ENCODE peak calls at places on chromosomes 5 and 9, in four cellular contexts. One of them, this sample, is unnamed.

GRCh38 chr5:142316051-142316450 is 8.8 kb downstream of the SPRY4 start:
- DNase-seq in K562: no peak
- DNase-seq in SK-N-SH: peak; percentile 69
- DNase-seq in GM12878: no peak
- DNase-seq in this sample: no peak

GRCh38 chr9:110161940-110162339 is 46.0 kb downstream of the C9orf152 start:
- DNase-seq in K562: no peak
- DNase-seq in SK-N-SH: no peak
- DNase-seq in GM12878: no peak
- DNase-seq in this sample: no peak

GRCh38 chr5:56522972-56523371 is 289.8 kb upstream of the ANKRD55 start:
- DNase-seq in K562: no peak
- DNase-seq in SK-N-SH: no peak
- DNase-seq in GM12878: no peak
- DNase-seq in this sample: no peak

GRCh38 chr5:32190094-32190493 is 16.0 kb upstream of the GOLPH3 start:
- DNase-seq in GM12878: no peak
- DNase-seq in K562: no peak
- DNase-seq in SK-N-SH: peak; percentile 76
- DNase-seq in this sample: no peak

GRCh38 chr5:161023591-161023990 is 171.6 kb upstream of the ATP10B start:
- DNase-seq in GM12878: no peak
- DNase-seq in K562: no peak
- DNase-seq in SK-N-SH: no peak
- DNase-seq in this sample: no peak

GRCh38 chr9:91534374-91534773 is 110.7 kb upstream of the NFIL3 start:
- DNase-seq in SK-N-SH: no peak
- DNase-seq in GM12878: no peak
- DNase-seq in K562: no peak
- DNase-seq in this sample: no peak

GRCh38 chr9:26319859-26320258 is 572.7 kb downstream of the CAAP1 start:
- DNase-seq in K562: no peak
- DNase-seq in GM12878: no peak
- DNase-seq in SK-N-SH: no peak
- DNase-seq in this sample: no peak

GRCh38 chr5:164345173-164345572 is 839.8 kb downstream of the MAT2B start:
- DNase-seq in K562: no peak
- DNase-seq in GM12878: no peak
- DNase-seq in SK-N-SH: no peak
- DNase-seq in this sample: no peak

GRCh38 chr5:148697177-148697820 is 43.0 kb upstream of the HTR4 start:
- DNase-seq in GM12878: no peak
- DNase-seq in SK-N-SH: no peak
- DNase-seq in K562: peak; percentile 60
- DNase-seq in this sample: no peak

GRCh38 chr5:171549259-171549658 is 129.8 kb downstream of the FGF18 start:
- DNase-seq in GM12878: no peak
- DNase-seq in SK-N-SH: no peak
- DNase-seq in K562: no peak
- DNase-seq in this sample: no peak

GRCh38 chr9:69579749-69580581 is 92.2 kb downstream of the APBA1 start:
- DNase-seq in SK-N-SH: no peak
- DNase-seq in GM12878: no peak
- DNase-seq in K562: no peak
- DNase-seq in this sample: no peak

GRCh38 chr9:85536076-85536475 is 205.7 kb downstream of the AGTPBP1 start:
- DNase-seq in GM12878: no peak
- DNase-seq in SK-N-SH: no peak
- DNase-seq in K562: no peak
- DNase-seq in this sample: no peak

GRCh38 chr9:4615251-4615650 is 46.8 kb upstream of the PLPP6 start:
- DNase-seq in GM12878: no peak
- DNase-seq in K562: no peak
- DNase-seq in SK-N-SH: no peak
- DNase-seq in this sample: no peak

GRCh38 chr9:110183208-110184145 is 24.5 kb downstream of the C9orf152 start:
- DNase-seq in SK-N-SH: peak; percentile 67
- DNase-seq in K562: peak; percentile 66
- DNase-seq in GM12878: peak; percentile 25
- DNase-seq in this sample: no peak

GRCh38 chr9:86602715-86603114 is 248.5 kb upstream of the TUT7 start:
- DNase-seq in SK-N-SH: no peak
- DNase-seq in K562: no peak
- DNase-seq in GM12878: no peak
- DNase-seq in this sample: no peak

GRCh38 chr5:80240368-80240986 is 15.4 kb downstream of the SERINC5 start:
- DNase-seq in GM12878: no peak
- DNase-seq in SK-N-SH: no peak
- DNase-seq in K562: no peak
- DNase-seq in this sample: no peak

GRCh38 chr5:170368593-170368992 is 20.6 kb downstream of the KCNMB1 start:
- DNase-seq in SK-N-SH: no peak
- DNase-seq in K562: no peak
- DNase-seq in GM12878: no peak
- DNase-seq in this sample: no peak

GRCh38 chr9:2722715-2723114 is 5.4 kb downstream of the KCNV2 start:
- DNase-seq in K562: no peak
- DNase-seq in GM12878: no peak
- DNase-seq in SK-N-SH: peak; percentile 34
- DNase-seq in this sample: no peak

GRCh38 chr5:136364307-136364706 is 1.0 kb downstream of the TRPC7 start:
- DNase-seq in GM12878: no peak
- DNase-seq in K562: peak; percentile 9
- DNase-seq in SK-N-SH: peak; percentile 30
- DNase-seq in this sample: no peak

GRCh38 chr5:38734353-38734752 is 111.5 kb upstream of the OSMR start:
- DNase-seq in K562: no peak
- DNase-seq in GM12878: no peak
- DNase-seq in SK-N-SH: no peak
- DNase-seq in this sample: no peak

GRCh38 chr9:22008662-22009562 is at the start of gene CDKN2B:
- DNase-seq in K562: no peak
- DNase-seq in SK-N-SH: peak; percentile 97
- DNase-seq in GM12878: no peak
- DNase-seq in this sample: peak; percentile 84

GRCh38 chr9:116112236-116112635 is 41.4 kb upstream of the PAPPA start:
- DNase-seq in SK-N-SH: no peak
- DNase-seq in GM12878: no peak
- DNase-seq in K562: no peak
- DNase-seq in this sample: no peak

GRCh38 chr9:89463986-89464901 is 33.7 kb downstream of the SEMA4D start:
- DNase-seq in GM12878: peak; percentile 85
- DNase-seq in SK-N-SH: no peak
- DNase-seq in K562: no peak
- DNase-seq in this sample: peak; percentile 51

GRCh38 chr5:173001229-173001841 is 17.8 kb downstream of the ATP6V0E1 start:
- DNase-seq in SK-N-SH: no peak
- DNase-seq in K562: no peak
- DNase-seq in GM12878: peak; percentile 51
- DNase-seq in this sample: no peak

GRCh38 chr9:78004478-78005229 is 27.0 kb downstream of the GNAQ start:
- DNase-seq in GM12878: no peak
- DNase-seq in K562: peak; percentile 22
- DNase-seq in SK-N-SH: no peak
- DNase-seq in this sample: no peak

GRCh38 chr5:131986161-131986912 is 25.1 kb downstream of the ACSL6 start:
- DNase-seq in GM12878: no peak
- DNase-seq in SK-N-SH: no peak
- DNase-seq in K562: no peak
- DNase-seq in this sample: no peak

GRCh38 chr9:86645303-86645702 is 291.1 kb upstream of the TUT7 start:
- DNase-seq in GM12878: no peak
- DNase-seq in SK-N-SH: no peak
- DNase-seq in K562: no peak
- DNase-seq in this sample: no peak

GRCh38 chr9:16514131-16514530 is 356.3 kb downstream of the BNC2 start:
- DNase-seq in K562: no peak
- DNase-seq in SK-N-SH: no peak
- DNase-seq in GM12878: no peak
- DNase-seq in this sample: no peak

GRCh38 chr5:107514305-107514704 is 156.4 kb downstream of the EFNA5 start:
- DNase-seq in GM12878: no peak
- DNase-seq in K562: no peak
- DNase-seq in SK-N-SH: no peak
- DNase-seq in this sample: no peak

GRCh38 chr9:137082925-137083290 is 3.9 kb upstream of the MAN1B1 start:
- DNase-seq in K562: no peak
- DNase-seq in GM12878: no peak
- DNase-seq in SK-N-SH: no peak
- DNase-seq in this sample: no peak

DNA sequence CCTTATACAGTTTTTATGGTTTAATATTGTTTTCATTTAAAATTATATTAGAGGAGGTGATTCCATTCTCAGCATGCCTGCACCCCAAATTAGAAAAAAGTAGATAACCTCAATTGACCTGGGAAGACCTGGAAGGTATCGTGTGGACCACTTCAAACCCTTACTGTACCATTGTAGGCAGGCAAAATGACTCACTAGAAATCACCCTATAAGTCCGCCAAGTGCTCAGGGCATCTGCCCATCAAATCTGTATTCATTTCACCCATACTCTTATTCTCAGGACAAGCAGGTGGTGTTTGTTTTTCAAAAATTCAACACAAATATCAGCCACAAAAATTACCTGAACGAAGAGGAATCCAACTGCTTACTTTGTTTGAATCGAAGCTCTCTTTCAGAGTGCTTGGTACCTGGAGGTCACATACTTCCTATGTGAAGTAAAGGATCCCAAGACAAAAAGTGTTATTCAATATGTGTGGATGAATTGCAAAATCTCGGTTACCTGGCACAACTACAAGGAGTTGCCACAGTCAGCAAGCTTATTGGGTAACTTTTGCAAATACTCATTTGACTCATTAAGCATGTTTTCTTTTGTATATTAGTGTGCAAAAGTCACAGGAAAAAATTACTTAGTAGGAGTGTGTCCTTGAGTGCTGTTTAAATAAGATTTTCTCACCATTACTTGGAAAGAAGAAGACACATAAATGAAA is 216.2 kb downstream of the ENC1 start:
- DNase-seq in GM12878: no peak
- DNase-seq in SK-N-SH: no peak
- DNase-seq in K562: no peak
- DNase-seq in this sample: peak; percentile 55
- TF ChIP-seq POLR2AphosphoS5 in GM12878: no peak
- TF ChIP-seq POLR2AphosphoS5 in SK-N-SH: no peak
- TF ChIP-seq POLR2AphosphoS5 in K562: no peak
- TF ChIP-seq POLR2AphosphoS5 in this sample: no peak

GRCh38 chr5:124276166-124276565 is 470.3 kb downstream of the ZNF608 start:
- DNase-seq in SK-N-SH: no peak
- DNase-seq in K562: no peak
- DNase-seq in GM12878: no peak
- DNase-seq in this sample: no peak

GRCh38 chr5:124277767-124278536 is 468.5 kb downstream of the ZNF608 start:
- DNase-seq in SK-N-SH: no peak
- DNase-seq in GM12878: no peak
- DNase-seq in K562: no peak
- DNase-seq in this sample: no peak

GRCh38 chr5:124279146-124279545 is 467.3 kb downstream of the ZNF608 start:
- DNase-seq in GM12878: no peak
- DNase-seq in SK-N-SH: no peak
- DNase-seq in K562: no peak
- DNase-seq in this sample: no peak

GRCh38 chr5:124278636-124279035 is 467.8 kb downstream of the ZNF608 start:
- DNase-seq in SK-N-SH: no peak
- DNase-seq in GM12878: no peak
- DNase-seq in K562: no peak
- DNase-seq in this sample: no peak

GRCh38 chr5:124280044-124280443 is 466.4 kb downstream of the ZNF608 start:
- DNase-seq in GM12878: no peak
- DNase-seq in K562: no peak
- DNase-seq in SK-N-SH: no peak
- DNase-seq in this sample: no peak
- TF ChIP-seq GABPA in GM12878: no peak
- TF ChIP-seq GABPA in K562: no peak
- TF ChIP-seq GABPA in SK-N-SH: no peak
- TF ChIP-seq GABPA in this sample: no peak

DNA sequence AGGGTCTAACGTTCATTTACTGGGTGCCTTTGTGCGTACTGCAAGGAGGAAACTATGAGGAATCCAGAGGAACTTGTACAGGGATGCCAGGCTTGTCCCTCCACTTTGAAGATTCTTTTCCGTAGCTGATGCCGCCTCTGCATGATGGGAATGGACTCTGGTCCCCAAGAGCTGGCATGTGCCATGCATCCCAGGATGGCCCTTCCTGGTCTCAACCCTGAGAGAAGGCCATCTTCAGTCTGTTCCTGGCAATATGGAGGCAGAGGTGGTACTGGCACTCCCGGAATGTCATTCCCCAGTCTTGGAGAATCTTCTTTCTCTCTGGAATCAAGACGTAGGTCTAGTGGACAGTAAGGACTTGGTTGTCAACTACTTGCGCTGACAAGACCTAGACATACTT is 61.5 kb downstream of the BASP1 start:
- DNase-seq in GM12878: no peak
- DNase-seq in K562: no peak
- DNase-seq in SK-N-SH: no peak
- DNase-seq in this sample: no peak
- TF ChIP-seq POLR2AphosphoS5 in GM12878: no peak
- TF ChIP-seq POLR2AphosphoS5 in K562: no peak
- TF ChIP-seq POLR2AphosphoS5 in SK-N-SH: no peak
- TF ChIP-seq POLR2AphosphoS5 in this sample: no peak

DNA sequence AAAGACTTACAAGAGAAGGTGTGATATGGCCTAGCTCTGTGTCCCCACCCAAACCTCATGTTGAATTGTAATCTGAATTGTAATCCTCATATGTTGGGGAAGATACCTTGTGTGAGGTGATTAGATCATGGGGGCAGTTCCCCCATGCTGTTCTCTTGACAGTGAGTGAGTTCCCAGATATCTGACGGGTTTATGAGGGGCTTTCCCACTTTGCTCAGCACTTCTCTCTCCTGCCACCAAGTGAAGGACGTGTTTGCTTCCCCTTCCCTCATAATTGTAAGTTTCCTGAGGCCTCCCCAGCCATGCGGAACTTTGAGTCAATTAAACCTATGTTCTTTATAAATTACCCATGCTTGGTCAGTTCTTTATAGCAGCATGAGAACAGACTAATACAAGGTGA is 49.0 kb downstream of the CDO1 start:
- DNase-seq in K562: no peak
- DNase-seq in SK-N-SH: no peak
- DNase-seq in GM12878: peak; percentile 4
- DNase-seq in this sample: no peak
- TF ChIP-seq GABPA in K562: no peak
- TF ChIP-seq GABPA in SK-N-SH: no peak
- TF ChIP-seq GABPA in GM12878: no peak
- TF ChIP-seq GABPA in this sample: no peak

GRCh38 chr5:138841531-138841930 is 33.6 kb downstream of the LRRTM2 start:
- DNase-seq in GM12878: no peak
- DNase-seq in K562: no peak
- DNase-seq in SK-N-SH: no peak
- DNase-seq in this sample: no peak

GRCh38 chr5:138840100-138840499 is 35.0 kb downstream of the LRRTM2 start:
- DNase-seq in GM12878: no peak
- DNase-seq in SK-N-SH: no peak
- DNase-seq in K562: no peak
- DNase-seq in this sample: no peak

GRCh38 chr5:138843789-138844461 is 31.2 kb downstream of the LRRTM2 start:
- DNase-seq in GM12878: no peak
- DNase-seq in SK-N-SH: no peak
- DNase-seq in K562: no peak
- DNase-seq in this sample: no peak

GRCh38 chr5:138849439-138849838 is 25.7 kb downstream of the LRRTM2 start:
- DNase-seq in K562: no peak
- DNase-seq in SK-N-SH: peak; percentile 19
- DNase-seq in GM12878: no peak
- DNase-seq in this sample: no peak

GRCh38 chr5:138844812-138845513 is 30.2 kb downstream of the LRRTM2 start:
- DNase-seq in K562: no peak
- DNase-seq in SK-N-SH: no peak
- DNase-seq in GM12878: no peak
- DNase-seq in this sample: no peak
- TF ChIP-seq POLR2AphosphoS5 in K562: no peak
- TF ChIP-seq POLR2AphosphoS5 in SK-N-SH: no peak
- TF ChIP-seq POLR2AphosphoS5 in GM12878: no peak
- TF ChIP-seq POLR2AphosphoS5 in this sample: no peak

This sample was measured in HL-60.